ENCODE peak calls at places on chromosomes 2 and 18, in seven cellular contexts. One of them, this sample, is unnamed.
A peak's percentile ranks its signal among the peaks of the same experiment; 100 is the strongest.

GRCh38 chr2:133640103-133640502 is 71.8 kb upstream of the NCKAP5 start:
- DNase-seq in psoas muscle: no peak
- DNase-seq in GM13976: no peak
- DNase-seq in mesothelial cell of epicardium: no peak
- DNase-seq in adrenal gland: no peak
- DNase-seq in glutamatergic neuron: no peak
- DNase-seq in natural killer cell: no peak
- DNase-seq in this sample: no peak

GRCh38 chr2:157056200-157056676 is 201.3 kb upstream of the GALNT5 start:
- DNase-seq in psoas muscle: no peak
- DNase-seq in GM13976: no peak
- DNase-seq in mesothelial cell of epicardium: no peak
- DNase-seq in adrenal gland: peak; percentile 33
- DNase-seq in glutamatergic neuron: no peak
- DNase-seq in natural killer cell: no peak
- DNase-seq in this sample: no peak

GRCh38 chr18:4878480-4878879 is 318.6 kb downstream of the AKAIN1 start:
- DNase-seq in psoas muscle: no peak
- DNase-seq in GM13976: no peak
- DNase-seq in mesothelial cell of epicardium: no peak
- DNase-seq in adrenal gland: no peak
- DNase-seq in glutamatergic neuron: no peak
- DNase-seq in natural killer cell: no peak
- DNase-seq in this sample: no peak

GRCh38 chr2:23722255-23722654 is 204.7 kb downstream of the ATAD2B start:
- DNase-seq in psoas muscle: no peak
- DNase-seq in GM13976: no peak
- DNase-seq in mesothelial cell of epicardium: no peak
- DNase-seq in adrenal gland: no peak
- DNase-seq in glutamatergic neuron: no peak
- DNase-seq in natural killer cell: no peak
- DNase-seq in this sample: no peak

GRCh38 chr2:63192169-63192888 is 141.7 kb downstream of the OTX1 start:
- DNase-seq in psoas muscle: no peak
- DNase-seq in GM13976: no peak
- DNase-seq in mesothelial cell of epicardium: no peak
- DNase-seq in adrenal gland: no peak
- DNase-seq in glutamatergic neuron: no peak
- DNase-seq in natural killer cell: no peak
- DNase-seq in this sample: no peak

GRCh38 chr2:238507836-238508235 is 81.1 kb downstream of the ASB1 start:
- DNase-seq in psoas muscle: no peak
- DNase-seq in GM13976: no peak
- DNase-seq in mesothelial cell of epicardium: peak; percentile 2
- DNase-seq in adrenal gland: no peak
- DNase-seq in glutamatergic neuron: no peak
- DNase-seq in natural killer cell: no peak
- DNase-seq in this sample: no peak

GRCh38 chr18:61350578-61350977 is 17.3 kb downstream of the CDH20 start:
- DNase-seq in psoas muscle: no peak
- DNase-seq in GM13976: no peak
- DNase-seq in mesothelial cell of epicardium: no peak
- DNase-seq in adrenal gland: no peak
- DNase-seq in glutamatergic neuron: no peak
- DNase-seq in natural killer cell: no peak
- DNase-seq in this sample: no peak

GRCh38 chr2:232367016-232367415 is 11.5 kb upstream of the ALPP start:
- DNase-seq in psoas muscle: no peak
- DNase-seq in GM13976: no peak
- DNase-seq in mesothelial cell of epicardium: no peak
- DNase-seq in adrenal gland: no peak
- DNase-seq in glutamatergic neuron: no peak
- DNase-seq in natural killer cell: no peak
- DNase-seq in this sample: no peak

GRCh38 chr18:23213200-23213599 is 77.9 kb downstream of the CABLES1 start:
- DNase-seq in psoas muscle: no peak
- DNase-seq in GM13976: no peak
- DNase-seq in mesothelial cell of epicardium: no peak
- DNase-seq in adrenal gland: no peak
- DNase-seq in glutamatergic neuron: no peak
- DNase-seq in natural killer cell: no peak
- DNase-seq in this sample: no peak

GRCh38 chr2:197919487-197919886 is 115.1 kb downstream of the PLCL1 start:
- DNase-seq in psoas muscle: no peak
- DNase-seq in GM13976: no peak
- DNase-seq in mesothelial cell of epicardium: no peak
- DNase-seq in adrenal gland: no peak
- DNase-seq in glutamatergic neuron: no peak
- DNase-seq in natural killer cell: no peak
- DNase-seq in this sample: no peak

GRCh38 chr18:50870138-50870845 is 8.6 kb upstream of the ME2 start:
- DNase-seq in psoas muscle: no peak
- DNase-seq in GM13976: no peak
- DNase-seq in mesothelial cell of epicardium: no peak
- DNase-seq in adrenal gland: no peak
- DNase-seq in glutamatergic neuron: no peak
- DNase-seq in natural killer cell: no peak
- DNase-seq in this sample: no peak

GRCh38 chr2:43611987-43612894 is 16.4 kb upstream of the THADA start:
- DNase-seq in psoas muscle: peak; percentile 55
- DNase-seq in GM13976: peak; percentile 62
- DNase-seq in mesothelial cell of epicardium: peak; percentile 35
- DNase-seq in adrenal gland: peak; percentile 84
- DNase-seq in glutamatergic neuron: peak; percentile 78
- DNase-seq in natural killer cell: peak; percentile 47
- DNase-seq in this sample: peak; percentile 46

GRCh38 chr2:48202863-48203642 is 296.8 kb upstream of the FBXO11 start:
- DNase-seq in psoas muscle: no peak
- DNase-seq in GM13976: no peak
- DNase-seq in mesothelial cell of epicardium: no peak
- DNase-seq in adrenal gland: no peak
- DNase-seq in glutamatergic neuron: no peak
- DNase-seq in natural killer cell: no peak
- DNase-seq in this sample: no peak

GRCh38 chr2:48203668-48204067 is 297.4 kb upstream of the FBXO11 start:
- DNase-seq in psoas muscle: no peak
- DNase-seq in GM13976: no peak
- DNase-seq in mesothelial cell of epicardium: no peak
- DNase-seq in adrenal gland: no peak
- DNase-seq in glutamatergic neuron: no peak
- DNase-seq in natural killer cell: no peak
- DNase-seq in this sample: no peak

GRCh38 chr2:48204750-48205136 is 298.4 kb upstream of the FBXO11 start:
- DNase-seq in psoas muscle: no peak
- DNase-seq in GM13976: no peak
- DNase-seq in mesothelial cell of epicardium: no peak
- DNase-seq in adrenal gland: no peak
- DNase-seq in glutamatergic neuron: no peak
- DNase-seq in natural killer cell: no peak
- DNase-seq in this sample: no peak

GRCh38 chr2:48207201-48207641 is 300.9 kb upstream of the FBXO11 start:
- DNase-seq in psoas muscle: no peak
- DNase-seq in GM13976: no peak
- DNase-seq in mesothelial cell of epicardium: no peak
- DNase-seq in adrenal gland: no peak
- DNase-seq in glutamatergic neuron: no peak
- DNase-seq in natural killer cell: no peak
- DNase-seq in this sample: no peak

DNA sequence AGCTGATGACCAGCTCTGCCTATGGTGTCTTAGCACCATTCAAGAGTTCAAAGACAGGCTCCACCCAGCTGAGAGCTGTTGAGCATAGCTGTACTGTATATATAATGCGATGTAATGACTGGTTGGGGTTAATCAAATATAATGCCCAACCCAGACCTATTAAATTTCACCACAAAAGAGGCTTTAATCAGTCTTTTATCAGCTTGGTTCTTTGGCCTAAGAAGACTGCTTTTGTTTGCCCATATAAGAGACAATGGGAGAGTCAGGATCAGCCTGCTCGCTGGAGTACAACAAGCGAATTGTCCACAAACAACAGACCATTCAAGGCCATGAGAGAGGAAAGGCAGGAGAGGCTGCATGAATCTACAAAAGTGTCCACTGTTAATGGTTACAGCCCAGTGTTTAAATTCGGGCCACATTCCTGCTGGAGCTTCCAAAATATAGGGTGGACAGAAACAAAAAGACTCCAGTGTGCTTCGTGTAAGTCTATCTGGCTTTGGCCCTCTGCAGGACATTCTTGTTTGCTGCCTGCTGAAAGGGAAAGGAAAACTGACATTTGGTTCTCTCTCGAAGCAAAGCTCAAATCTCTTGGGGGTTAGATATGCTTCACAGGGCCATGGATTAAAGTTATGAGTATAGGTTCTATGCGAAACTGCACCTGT is 299.0 kb upstream of the FBXO11 start:
- DNase-seq in psoas muscle: no peak
- DNase-seq in GM13976: peak; percentile 27
- DNase-seq in mesothelial cell of epicardium: no peak
- DNase-seq in adrenal gland: no peak
- DNase-seq in glutamatergic neuron: no peak
- DNase-seq in natural killer cell: no peak
- DNase-seq in this sample: no peak
- TF ChIP-seq CTCF in psoas muscle: no peak
- TF ChIP-seq CTCF in GM13976: no peak
- TF ChIP-seq CTCF in mesothelial cell of epicardium: no peak
- TF ChIP-seq CTCF in adrenal gland: no peak
- TF ChIP-seq CTCF in glutamatergic neuron: no peak
- TF ChIP-seq CTCF in natural killer cell: no peak
- TF ChIP-seq CTCF in this sample: peak; percentile 12

GRCh38 chr18:48957136-48957535 is 6.4 kb upstream of the SMAD7 start:
- DNase-seq in psoas muscle: no peak
- DNase-seq in GM13976: no peak
- DNase-seq in mesothelial cell of epicardium: no peak
- DNase-seq in adrenal gland: no peak
- DNase-seq in glutamatergic neuron: no peak
- DNase-seq in natural killer cell: no peak
- DNase-seq in this sample: no peak

GRCh38 chr18:48956378-48956777 is 5.6 kb upstream of the SMAD7 start:
- DNase-seq in psoas muscle: no peak
- DNase-seq in GM13976: no peak
- DNase-seq in mesothelial cell of epicardium: no peak
- DNase-seq in adrenal gland: no peak
- DNase-seq in glutamatergic neuron: no peak
- DNase-seq in natural killer cell: no peak
- DNase-seq in this sample: no peak

GRCh38 chr18:48954837-48955527 is 4.2 kb upstream of the SMAD7 start:
- DNase-seq in psoas muscle: peak; percentile 65
- DNase-seq in GM13976: no peak
- DNase-seq in mesothelial cell of epicardium: no peak
- DNase-seq in adrenal gland: no peak
- DNase-seq in glutamatergic neuron: no peak
- DNase-seq in natural killer cell: no peak
- DNase-seq in this sample: no peak

GRCh38 chr18:48957616-48958015 is 6.9 kb upstream of the SMAD7 start:
- DNase-seq in psoas muscle: no peak
- DNase-seq in GM13976: no peak
- DNase-seq in mesothelial cell of epicardium: no peak
- DNase-seq in adrenal gland: no peak
- DNase-seq in glutamatergic neuron: no peak
- DNase-seq in natural killer cell: no peak
- DNase-seq in this sample: no peak

GRCh38 chr18:48955528-48956261 is 4.9 kb upstream of the SMAD7 start:
- DNase-seq in psoas muscle: peak; percentile 81
- DNase-seq in GM13976: no peak
- DNase-seq in mesothelial cell of epicardium: no peak
- DNase-seq in adrenal gland: no peak
- DNase-seq in glutamatergic neuron: no peak
- DNase-seq in natural killer cell: no peak
- DNase-seq in this sample: no peak
- TF ChIP-seq CTCF in psoas muscle: peak; percentile 5
- TF ChIP-seq CTCF in GM13976: no peak
- TF ChIP-seq CTCF in mesothelial cell of epicardium: no peak
- TF ChIP-seq CTCF in adrenal gland: no peak
- TF ChIP-seq CTCF in glutamatergic neuron: no peak
- TF ChIP-seq CTCF in natural killer cell: no peak
- TF ChIP-seq CTCF in this sample: no peak

DNA sequence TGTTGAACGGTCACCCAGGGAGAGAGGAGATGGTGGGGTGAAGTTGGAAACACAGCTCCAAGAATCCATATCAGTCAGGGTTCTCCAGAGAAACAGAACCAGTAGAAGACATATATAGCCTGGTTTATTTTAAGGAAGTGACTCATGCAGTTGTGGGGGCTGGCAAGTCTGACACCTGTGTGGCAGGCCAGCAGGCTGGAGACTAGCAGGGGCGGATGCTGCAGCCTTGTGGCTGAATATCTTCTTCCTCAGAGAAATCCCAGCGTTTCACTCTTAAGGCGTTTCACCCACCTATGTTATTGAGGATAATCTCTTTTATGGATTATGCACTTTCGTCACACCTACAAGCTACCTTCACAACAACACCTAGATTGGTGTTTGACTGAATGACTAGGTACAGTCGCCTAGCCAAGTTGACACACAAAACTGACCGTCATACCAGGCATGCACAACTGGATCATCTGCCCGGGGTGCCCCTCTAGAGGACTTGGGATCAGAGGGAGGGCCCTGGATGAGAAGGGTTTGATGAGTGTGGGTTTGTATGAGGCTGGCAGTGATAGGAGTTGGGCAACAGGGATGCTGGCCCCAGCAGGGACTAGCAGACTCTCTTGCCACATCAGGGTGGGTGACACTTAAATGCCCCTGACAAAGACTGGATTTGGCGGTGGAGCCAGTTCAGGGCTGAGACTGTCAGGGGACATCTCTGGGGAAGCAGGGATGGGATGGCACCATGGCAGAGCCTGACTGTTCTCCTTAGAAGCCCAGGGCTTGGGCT is 23.4 kb downstream of the MROH2A start:
- DNase-seq in psoas muscle: no peak
- DNase-seq in GM13976: peak; percentile 41
- DNase-seq in mesothelial cell of epicardium: peak; percentile 6
- DNase-seq in adrenal gland: no peak
- DNase-seq in glutamatergic neuron: no peak
- DNase-seq in natural killer cell: no peak
- DNase-seq in this sample: no peak
- TF ChIP-seq CTCF in psoas muscle: no peak
- TF ChIP-seq CTCF in GM13976: peak; percentile 3
- TF ChIP-seq CTCF in mesothelial cell of epicardium: no peak
- TF ChIP-seq CTCF in adrenal gland: no peak
- TF ChIP-seq CTCF in glutamatergic neuron: no peak
- TF ChIP-seq CTCF in natural killer cell: no peak
- TF ChIP-seq CTCF in this sample: no peak

DNA sequence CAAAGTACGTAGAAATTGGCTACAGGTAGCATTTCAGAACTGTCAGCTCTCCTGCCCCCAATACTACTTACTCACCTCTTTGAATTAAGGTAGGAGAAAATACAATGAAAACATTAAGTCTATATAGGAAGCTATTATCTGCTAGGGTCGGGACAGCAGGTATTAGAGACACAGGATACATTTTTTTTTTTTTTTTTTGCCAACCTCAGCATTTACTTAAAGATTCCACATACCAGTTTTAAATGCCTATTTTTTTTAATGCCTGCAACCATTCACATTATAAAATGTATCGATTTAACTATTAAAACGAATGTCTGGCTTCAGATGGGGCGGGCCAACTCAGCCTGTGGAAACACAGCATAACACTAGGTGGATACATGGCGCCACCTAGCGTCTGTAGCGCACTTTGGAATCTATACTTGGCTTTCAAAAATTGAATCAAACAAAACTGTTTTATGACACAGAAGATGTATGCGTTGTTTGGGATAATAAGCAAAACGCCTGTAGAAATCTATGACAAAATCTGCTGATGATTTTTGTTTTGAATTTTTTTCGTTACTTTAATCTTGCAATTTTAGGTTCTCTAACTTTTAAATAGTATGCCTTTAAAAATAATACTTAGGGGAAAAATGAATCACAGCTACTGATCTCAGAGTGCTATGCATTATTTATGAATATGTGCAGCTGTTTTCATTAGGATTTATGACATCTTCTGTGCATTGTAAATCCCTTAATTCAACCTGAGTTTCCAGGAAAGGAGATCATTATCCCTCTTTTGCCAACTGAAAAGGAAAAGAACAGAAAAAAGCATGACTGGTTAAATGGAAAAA is 261.0 kb downstream of the NYAP2 start:
- DNase-seq in psoas muscle: peak; percentile 65
- DNase-seq in GM13976: peak; percentile 63
- DNase-seq in mesothelial cell of epicardium: peak; percentile 70
- DNase-seq in adrenal gland: peak; percentile 85
- DNase-seq in glutamatergic neuron: peak; percentile 86
- DNase-seq in natural killer cell: peak; percentile 43
- DNase-seq in this sample: peak; percentile 58
- TF ChIP-seq CTCF in psoas muscle: peak; percentile 79
- TF ChIP-seq CTCF in GM13976: peak; percentile 59
- TF ChIP-seq CTCF in mesothelial cell of epicardium: peak; percentile 82
- TF ChIP-seq CTCF in adrenal gland: peak; percentile 67
- TF ChIP-seq CTCF in glutamatergic neuron: peak; percentile 85
- TF ChIP-seq CTCF in natural killer cell: peak; percentile 76
- TF ChIP-seq CTCF in this sample: peak; percentile 98

This sample was measured in progenitor cell of endocrine pancreas.